ENCODE peak calls at places on chromosomes 1 and 21, in four cellular contexts. I is activated naive CD4-positive, alpha-beta T cell; T is activated CD4-positive, alpha-beta memory T cell treated with anti-CD3 and anti-CD28 coated beads, Interleukin-2, amount 10 ng/mL, durations not matched to agents 7 days and 5 days; W is psoas muscle. J is an unnamed sample.

GRCh38 chr1:232634086-232634485 is 4.2 kb upstream of the SIPA1L2 start:
- DNase-seq in I (no peak), T (no peak), W (peak; percentile 69), J (peak; percentile 71)

GRCh38 chr1:219812491-219813221 is 115.7 kb downstream of the SLC30A10 start:
- DNase-seq in I (no peak), T (no peak), W (no peak), J (no peak)

GRCh38 chr1:11131816-11132215 is 32.1 kb upstream of the EXOSC10 start:
- DNase-seq in I (no peak), T (no peak), W (no peak), J (no peak)

GRCh38 chr1:17365271-17365670 is 6.7 kb upstream of the PADI6 start:
- DNase-seq in T (no peak), I (no peak), W (no peak), J (no peak)

GRCh38 chr1:161838362-161838761 is 72.2 kb downstream of the ATF6 start:
- DNase-seq in I (no peak), W (peak; percentile 69), T (no peak), J (no peak)

GRCh38 chr1:167105150-167105840 is 11.4 kb downstream of the STYXL2 start:
- DNase-seq in I (no peak), T (no peak), W (no peak), J (no peak)

GRCh38 chr1:36475910-36476604 is 6.7 kb downstream of the CSF3R start:
- DNase-seq in T (no peak), I (no peak), W (no peak), J (no peak)

GRCh38 chr1:46128336-46128735 is 4.1 kb downstream of the PIK3R3 start:
- DNase-seq in I (no peak), W (no peak), T (no peak), J (no peak)

GRCh38 chr1:57887973-57888491 is 464.2 kb upstream of the DAB1 start:
- DNase-seq in T (no peak), I (no peak), W (no peak), J (no peak)

GRCh38 chr1:150299716-150300115 is 6.1 kb downstream of the MRPS21 start:
- DNase-seq in W (no peak), I (no peak), T (no peak), J (no peak)

GRCh38 chr1:73998348-73998959 is 199.5 kb downstream of the LRRIQ3 start:
- DNase-seq in T (no peak), I (no peak), W (no peak), J (no peak)

GRCh38 chr1:9314711-9315379 is 22.2 kb downstream of the SPSB1 start:
- DNase-seq in I (no peak), T (no peak), W (no peak), J (peak; percentile 49)

GRCh38 chr1:200963076-200963475 is 60.4 kb downstream of the KIF21B start:
- DNase-seq in I (no peak), T (no peak), W (no peak), J (no peak)

GRCh38 chr1:28860332-28861073 is 48.5 kb downstream of the OPRD1 start:
- DNase-seq in T (no peak), W (no peak), I (no peak), J (no peak)

GRCh38 chr1:227574926-227575325 is 11.6 kb downstream of the ZNF678 start:
- DNase-seq in T (no peak), W (no peak), I (no peak), J (no peak)

GRCh38 chr21:41507521-41508414 is at the start of gene TMPRSS2:
- DNase-seq in W (no peak), T (no peak), I (no peak), J (peak; percentile 76)

GRCh38 chr1:70779571-70779970 is 268.0 kb downstream of the PTGER3 start:
- DNase-seq in W (no peak), I (no peak), T (no peak), J (no peak)

GRCh38 chr1:219666242-219666641 is 53.3 kb upstream of the ZC3H11B start:
- DNase-seq in I (no peak), T (no peak), W (no peak), J (no peak)

GRCh38 chr1:93620841-93621210 is 60.8 kb downstream of the BCAR3 start:
- DNase-seq in I (no peak), W (no peak), T (no peak), J (no peak)

GRCh38 chr1:232621050-232621449 is 8.9 kb downstream of the SIPA1L2 start:
- DNase-seq in W (no peak), I (no peak), T (no peak), J (no peak)

J was measured in left lung.